ENCODE peak calls at places on chromosomes 2 and 18, in eight cellular contexts. Q is K562; T is cardiac muscle cell; W is DND-41; Z is H1; H is CD8-positive, alpha-beta T cell; L is lower leg skin; B is HL-60. G is an unnamed sample.

GRCh38 chr18:67682516-67682915 is 166.0 kb upstream of the DSEL start:
- DNase-seq in Q (no peak), T (no peak), W (no peak), Z (no peak), H (no peak), L (no peak), B (no peak), G (peak)

GRCh38 chr2:144528108-144528507 is 8.2 kb upstream of the ZEB2 start:
- DNase-seq in Q (no peak), T (no peak), W (no peak), Z (no peak), H (no peak), L (no peak), B (no peak), G (no peak)

GRCh38 chr2:236607471-236608307 is 38.1 kb downstream of the ACKR3 start:
- DNase-seq in Q (peak), T (no peak), W (peak), Z (no peak), H (peak), L (no peak), B (no peak), G (peak)

GRCh38 chr18:22813648-22814328 is 119.3 kb upstream of the RBBP8 start:
- DNase-seq in Q (peak), T (peak), W (no peak), Z (no peak), H (no peak), L (no peak), B (peak), G (peak)

GRCh38 chr2:199684168-199684567 is 166.8 kb downstream of the FTCDNL1 start:
- DNase-seq in Q (no peak), T (no peak), W (no peak), Z (no peak), H (no peak), L (no peak), B (no peak), G (no peak)

GRCh38 chr2:129085386-129085785 is 766.7 kb upstream of the HS6ST1 start:
- DNase-seq in Q (no peak), T (no peak), W (no peak), Z (no peak), H (no peak), L (no peak), B (no peak), G (no peak)

GRCh38 chr2:240186191-240186725 is 45.8 kb upstream of the OTOS start:
- DNase-seq in Q (no peak), T (no peak), W (no peak), Z (no peak), H (no peak), L (no peak), B (no peak), G (no peak)

GRCh38 chr2:99572380-99572779 is 82.6 kb upstream of the REV1 start:
- DNase-seq in Q (no peak), T (no peak), W (no peak), Z (no peak), H (no peak), L (no peak), B (no peak), G (no peak)

GRCh38 chr2:19124135-19124534 is 234.3 kb downstream of the OSR1 start:
- DNase-seq in Q (no peak), T (no peak), W (no peak), Z (no peak), H (no peak), L (no peak), B (no peak), G (peak)

GRCh38 chr2:182854405-182855105 is 11.9 kb downstream of the FRZB start:
- DNase-seq in Q (no peak), T (peak), W (no peak), Z (no peak), H (no peak), L (no peak), B (no peak), G (no peak)

GRCh38 chr18:36504928-36505327 is 207.4 kb downstream of the FHOD3 start:
- DNase-seq in Q (no peak), T (no peak), W (no peak), Z (no peak), H (no peak), L (no peak), B (no peak), G (no peak)

GRCh38 chr18:46622999-46623398 is 34.0 kb downstream of the LOXHD1 start:
- DNase-seq in Q (no peak), T (no peak), W (no peak), Z (no peak), H (no peak), L (no peak), B (no peak), G (peak)

GRCh38 chr2:40658917-40659316 is 207.0 kb upstream of the SLC8A1 start:
- DNase-seq in Q (no peak), T (peak), W (peak), Z (no peak), H (no peak), L (no peak), B (no peak), G (peak)

GRCh38 chr2:12778811-12779574 is 62.3 kb downstream of the TRIB2 start:
- DNase-seq in Q (no peak), T (no peak), W (no peak), Z (no peak), H (no peak), L (no peak), B (no peak), G (no peak)

GRCh38 chr2:8408560-8409460 is 273.0 kb upstream of the ID2 start:
- DNase-seq in Q (no peak), T (no peak), W (no peak), Z (no peak), H (peak), L (no peak), B (no peak), G (no peak)

GRCh38 chr2:44928660-44929471 is 12.6 kb upstream of the SIX3 start:
- DNase-seq in Q (no peak), T (no peak), W (no peak), Z (peak), H (no peak), L (peak), B (no peak), G (no peak)

GRCh38 chr2:147647816-147648215 is 197.0 kb upstream of the ACVR2A start:
- DNase-seq in Q (no peak), T (no peak), W (no peak), Z (no peak), H (no peak), L (no peak), B (no peak), G (no peak)

GRCh38 chr2:233165895-233166661 is 85.4 kb upstream of the ATG16L1 start:
- DNase-seq in Q (peak), T (no peak), W (no peak), Z (no peak), H (no peak), L (peak), B (peak), G (peak)

GRCh38 chr2:73359915-73360697 is 25.5 kb upstream of the ALMS1 start:
- DNase-seq in Q (peak), T (no peak), W (no peak), Z (no peak), H (no peak), L (no peak), B (no peak), G (peak)

GRCh38 chr18:58788971-58789797 is 75.5 kb upstream of the ZNF532 start:
- DNase-seq in Q (no peak), T (no peak), W (no peak), Z (no peak), H (no peak), L (no peak), B (no peak), G (peak)

GRCh38 chr2:17326717-17327116 is 191.5 kb downstream of the RAD51AP2 start:
- DNase-seq in Q (no peak), T (no peak), W (no peak), Z (no peak), H (no peak), L (no peak), B (no peak), G (no peak)

GRCh38 chr2:75030218-75031009 is 72.0 kb downstream of the POLE4 start:
- DNase-seq in Q (no peak), T (no peak), W (no peak), Z (no peak), H (no peak), L (no peak), B (no peak), G (no peak)

GRCh38 chr2:61537590-61538178 is 472 bp downstream of the XPO1 start:
- DNase-seq in Q (no peak), T (no peak), W (no peak), Z (no peak), H (no peak), L (peak), B (no peak), G (no peak)

GRCh38 chr18:46199515-46200147 is 95.4 kb downstream of the HAUS1 start:
- DNase-seq in Q (no peak), T (no peak), W (no peak), Z (no peak), H (no peak), L (no peak), B (no peak), G (peak)

GRCh38 chr2:20666114-20666363 is 905 bp upstream of the GDF7 start:
- DNase-seq in Q (no peak), T (no peak), W (no peak), Z (peak), H (no peak), L (peak), B (no peak), G (no peak)

DNA sequence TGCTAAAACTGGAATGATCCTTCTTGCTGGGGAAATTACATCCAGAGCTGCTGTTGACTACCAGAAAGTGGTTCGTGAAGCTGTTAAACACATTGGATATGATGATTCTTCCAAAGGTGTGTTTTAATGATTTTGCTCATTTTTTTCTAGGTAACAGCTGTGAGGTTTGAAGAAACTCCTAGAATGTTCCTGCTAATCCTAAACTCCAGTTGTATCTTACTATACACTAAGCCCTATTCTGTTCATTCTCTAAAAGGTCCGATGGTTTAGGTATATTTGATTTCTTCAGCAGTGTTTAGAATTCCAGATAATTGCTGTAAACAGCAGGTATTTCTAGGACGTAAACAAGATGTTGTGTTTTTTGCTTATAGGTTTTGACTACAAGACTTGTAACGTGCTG is 2.3 kb downstream of the MAT2A start:
- DNase-seq in Q (no peak), T (no peak), W (no peak), Z (no peak), H (no peak), L (no peak), B (no peak), G (no peak)
- H3K4me3 ChIP-seq in Q (peak), T (peak), W (peak), Z (peak), H (no peak), L (no peak), B (peak), G (peak)

GRCh38 chr2:111100087-111100764 is 20.5 kb upstream of the BCL2L11 start:
- DNase-seq in Q (no peak), T (no peak), W (peak), Z (no peak), H (no peak), L (no peak), B (no peak), G (no peak)
- H3K4me3 ChIP-seq in Q (no peak), T (no peak), W (no peak), Z (no peak), H (no peak), L (no peak), B (no peak), G (no peak)

GRCh38 chr18:5895300-5895885 is at the start of gene TMEM200C:
- DNase-seq in Q (no peak), T (peak), W (no peak), Z (peak), H (no peak), L (no peak), B (no peak), G (no peak)
- H3K4me3 ChIP-seq in Q (no peak), T (peak), W (no peak), Z (peak), H (no peak), L (peak), B (no peak), G (no peak)

GRCh38 chr18:9710037-9710436 is 1.9 kb downstream of the RAB31 start:
- DNase-seq in Q (no peak), T (no peak), W (no peak), Z (no peak), H (no peak), L (peak), B (no peak), G (no peak)
- H3K4me3 ChIP-seq in Q (no peak), T (no peak), W (no peak), Z (no peak), H (no peak), L (no peak), B (peak), G (no peak)

GRCh38 chr2:171409436-171409971 is 24.3 kb downstream of the METTL8 start:
- DNase-seq in Q (no peak), T (no peak), W (no peak), Z (peak), H (no peak), L (no peak), B (no peak), G (no peak)
- H3K4me3 ChIP-seq in Q (no peak), T (no peak), W (no peak), Z (no peak), H (no peak), L (no peak), B (no peak), G (no peak)

GRCh38 chr2:105102963-105103421 is 65.1 kb downstream of the MRPS9 start:
- DNase-seq in Q (no peak), T (peak), W (no peak), Z (peak), H (no peak), L (no peak), B (no peak), G (peak)
- H3K4me3 ChIP-seq in Q (no peak), T (no peak), W (no peak), Z (no peak), H (no peak), L (no peak), B (no peak), G (no peak)

GRCh38 chr2:157785866-157786662 is 90.1 kb downstream of the ACVR1 start:
- DNase-seq in Q (no peak), T (peak), W (no peak), Z (no peak), H (no peak), L (no peak), B (no peak), G (peak)
- H3K4me3 ChIP-seq in Q (no peak), T (no peak), W (no peak), Z (no peak), H (no peak), L (no peak), B (no peak), G (no peak)

GRCh38 chr2:27716301-27717069 is 52.8 kb downstream of the SLC4A1AP start:
- DNase-seq in Q (no peak), T (peak), W (no peak), Z (peak), H (no peak), L (peak), B (no peak), G (no peak)

GRCh38 chr2:27714053-27714452 is 50.4 kb downstream of the SLC4A1AP start:
- DNase-seq in Q (no peak), T (no peak), W (no peak), Z (no peak), H (no peak), L (peak), B (no peak), G (no peak)

GRCh38 chr2:27717070-27717453 is 53.4 kb downstream of the SLC4A1AP start:
- DNase-seq in Q (no peak), T (no peak), W (no peak), Z (no peak), H (no peak), L (peak), B (no peak), G (peak)

GRCh38 chr2:27714851-27715291 is 51.2 kb downstream of the SLC4A1AP start:
- DNase-seq in Q (no peak), T (no peak), W (no peak), Z (no peak), H (no peak), L (peak), B (no peak), G (no peak)

GRCh38 chr2:27715318-27716165 is 51.9 kb downstream of the SLC4A1AP start:
- DNase-seq in Q (peak), T (peak), W (peak), Z (peak), H (no peak), L (peak), B (no peak), G (peak)
- H3K4me3 ChIP-seq in Q (no peak), T (peak), W (no peak), Z (peak), H (no peak), L (no peak), B (peak), G (peak)

G was measured in fibroblast of mammary gland.